ENCODE peak calls at places on chromosome 21, in five cellular contexts. One of them, this sample, is unnamed.

GRCh38 chr21:34781508-34781907 is 112.7 kb downstream of the CLIC6 start:
- DNase-seq in NCI-H1105: no peak
- DNase-seq in HTR-8/SVneo: no peak
- DNase-seq in effector CD4-positive, alpha-beta T cell: no peak
- DNase-seq in CD4-positive, alpha-beta T cell: no peak
- DNase-seq in this sample: no peak

GRCh38 chr21:35933466-35933865 is 126.9 kb downstream of the SETD4 start:
- DNase-seq in NCI-H1105: no peak
- DNase-seq in HTR-8/SVneo: peak; percentile 64
- DNase-seq in effector CD4-positive, alpha-beta T cell: no peak
- DNase-seq in CD4-positive, alpha-beta T cell: no peak
- DNase-seq in this sample: no peak

GRCh38 chr21:43767980-43768867 is 7.9 kb downstream of the CSTB start:
- DNase-seq in NCI-H1105: no peak
- DNase-seq in HTR-8/SVneo: peak; percentile 48
- DNase-seq in effector CD4-positive, alpha-beta T cell: no peak
- DNase-seq in CD4-positive, alpha-beta T cell: no peak
- DNase-seq in this sample: no peak

GRCh38 chr21:41665766-41666595 is 100.9 kb downstream of the RIPK4 start:
- DNase-seq in NCI-H1105: no peak
- DNase-seq in HTR-8/SVneo: no peak
- DNase-seq in effector CD4-positive, alpha-beta T cell: no peak
- DNase-seq in CD4-positive, alpha-beta T cell: no peak
- DNase-seq in this sample: no peak

GRCh38 chr21:32717851-32718316 is 9.9 kb downstream of the SYNJ1 start:
- DNase-seq in NCI-H1105: no peak
- DNase-seq in HTR-8/SVneo: no peak
- DNase-seq in effector CD4-positive, alpha-beta T cell: no peak
- DNase-seq in CD4-positive, alpha-beta T cell: no peak
- DNase-seq in this sample: no peak

GRCh38 chr21:44497641-44498243 is 42.3 kb downstream of the KRTAP10-1 start:
- DNase-seq in NCI-H1105: peak; percentile 72
- DNase-seq in HTR-8/SVneo: no peak
- DNase-seq in effector CD4-positive, alpha-beta T cell: no peak
- DNase-seq in CD4-positive, alpha-beta T cell: no peak
- DNase-seq in this sample: peak; percentile 69

GRCh38 chr21:46096596-46096981 is 1.3 kb upstream of the COL6A2 start:
- DNase-seq in NCI-H1105: no peak
- DNase-seq in HTR-8/SVneo: no peak
- DNase-seq in effector CD4-positive, alpha-beta T cell: no peak
- DNase-seq in CD4-positive, alpha-beta T cell: no peak
- DNase-seq in this sample: no peak

GRCh38 chr21:25387665-25388064 is 219.6 kb downstream of the MRPL39 start:
- DNase-seq in NCI-H1105: no peak
- DNase-seq in HTR-8/SVneo: no peak
- DNase-seq in effector CD4-positive, alpha-beta T cell: no peak
- DNase-seq in CD4-positive, alpha-beta T cell: no peak
- DNase-seq in this sample: no peak

GRCh38 chr21:45050786-45051489 is 23.4 kb upstream of the ADARB1 start:
- DNase-seq in NCI-H1105: no peak
- DNase-seq in HTR-8/SVneo: peak; percentile 78
- DNase-seq in effector CD4-positive, alpha-beta T cell: no peak
- DNase-seq in CD4-positive, alpha-beta T cell: no peak
- DNase-seq in this sample: no peak

GRCh38 chr21:46515109-46515508 is 56.4 kb downstream of the DIP2A start:
- DNase-seq in NCI-H1105: no peak
- DNase-seq in HTR-8/SVneo: no peak
- DNase-seq in effector CD4-positive, alpha-beta T cell: no peak
- DNase-seq in CD4-positive, alpha-beta T cell: no peak
- DNase-seq in this sample: no peak

GRCh38 chr21:31130821-31131220 is 92.5 kb upstream of the KRTAP19-8 start:
- DNase-seq in NCI-H1105: no peak
- DNase-seq in HTR-8/SVneo: no peak
- DNase-seq in effector CD4-positive, alpha-beta T cell: no peak
- DNase-seq in CD4-positive, alpha-beta T cell: no peak
- DNase-seq in this sample: no peak

GRCh38 chr21:26790289-26790688 is 54.9 kb downstream of the ADAMTS1 start:
- DNase-seq in NCI-H1105: no peak
- DNase-seq in HTR-8/SVneo: no peak
- DNase-seq in effector CD4-positive, alpha-beta T cell: no peak
- DNase-seq in CD4-positive, alpha-beta T cell: no peak
- DNase-seq in this sample: no peak

GRCh38 chr21:46559291-46559983 is 45.4 kb downstream of the S100B start:
- DNase-seq in NCI-H1105: no peak
- DNase-seq in HTR-8/SVneo: no peak
- DNase-seq in effector CD4-positive, alpha-beta T cell: peak; percentile 37
- DNase-seq in CD4-positive, alpha-beta T cell: peak; percentile 67
- DNase-seq in this sample: no peak

GRCh38 chr21:16911166-16911607 is 601.7 kb upstream of the CXADR start:
- DNase-seq in NCI-H1105: no peak
- DNase-seq in HTR-8/SVneo: no peak
- DNase-seq in effector CD4-positive, alpha-beta T cell: no peak
- DNase-seq in CD4-positive, alpha-beta T cell: no peak
- DNase-seq in this sample: no peak

GRCh38 chr21:23694396-23694795 is 1912.9 kb downstream of the MRPL39 start:
- DNase-seq in NCI-H1105: no peak
- DNase-seq in HTR-8/SVneo: no peak
- DNase-seq in effector CD4-positive, alpha-beta T cell: no peak
- DNase-seq in CD4-positive, alpha-beta T cell: no peak
- DNase-seq in this sample: no peak

GRCh38 chr21:24420694-24421093 is 1186.6 kb downstream of the MRPL39 start:
- DNase-seq in NCI-H1105: no peak
- DNase-seq in HTR-8/SVneo: no peak
- DNase-seq in effector CD4-positive, alpha-beta T cell: no peak
- DNase-seq in CD4-positive, alpha-beta T cell: no peak
- DNase-seq in this sample: no peak

GRCh38 chr21:37338671-37339526 is 27.7 kb upstream of the DYRK1A start:
- DNase-seq in NCI-H1105: no peak
- DNase-seq in HTR-8/SVneo: peak; percentile 85
- DNase-seq in effector CD4-positive, alpha-beta T cell: no peak
- DNase-seq in CD4-positive, alpha-beta T cell: no peak
- DNase-seq in this sample: no peak

GRCh38 chr21:25589905-25590304 is 17.4 kb downstream of the MRPL39 start:
- DNase-seq in NCI-H1105: no peak
- DNase-seq in HTR-8/SVneo: no peak
- DNase-seq in effector CD4-positive, alpha-beta T cell: no peak
- DNase-seq in CD4-positive, alpha-beta T cell: no peak
- DNase-seq in this sample: no peak

GRCh38 chr21:17813353-17813752 is 5.8 kb downstream of the C21orf91 start:
- DNase-seq in NCI-H1105: no peak
- DNase-seq in HTR-8/SVneo: no peak
- DNase-seq in effector CD4-positive, alpha-beta T cell: no peak
- DNase-seq in CD4-positive, alpha-beta T cell: no peak
- DNase-seq in this sample: no peak

GRCh38 chr21:35578350-35578782 is 482.0 kb downstream of the SETD4 start:
- DNase-seq in NCI-H1105: no peak
- DNase-seq in HTR-8/SVneo: peak; percentile 30
- DNase-seq in effector CD4-positive, alpha-beta T cell: no peak
- DNase-seq in CD4-positive, alpha-beta T cell: no peak
- DNase-seq in this sample: no peak

GRCh38 chr21:33670076-33670475 is 27.8 kb downstream of the ITSN1 start:
- DNase-seq in NCI-H1105: no peak
- DNase-seq in HTR-8/SVneo: no peak
- DNase-seq in effector CD4-positive, alpha-beta T cell: no peak
- DNase-seq in CD4-positive, alpha-beta T cell: no peak
- DNase-seq in this sample: no peak

GRCh38 chr21:36860736-36861594 is 105.5 kb downstream of the HLCS start:
- DNase-seq in NCI-H1105: no peak
- DNase-seq in HTR-8/SVneo: peak; percentile 69
- DNase-seq in effector CD4-positive, alpha-beta T cell: no peak
- DNase-seq in CD4-positive, alpha-beta T cell: no peak
- DNase-seq in this sample: no peak

GRCh38 chr21:39430016-39430415 is 15.6 kb downstream of the LCA5L start:
- DNase-seq in NCI-H1105: no peak
- DNase-seq in HTR-8/SVneo: no peak
- DNase-seq in effector CD4-positive, alpha-beta T cell: no peak
- DNase-seq in CD4-positive, alpha-beta T cell: no peak
- DNase-seq in this sample: no peak

GRCh38 chr21:19440792-19441494 is 1037.4 kb upstream of the TMPRSS15 start:
- DNase-seq in NCI-H1105: no peak
- DNase-seq in HTR-8/SVneo: no peak
- DNase-seq in effector CD4-positive, alpha-beta T cell: no peak
- DNase-seq in CD4-positive, alpha-beta T cell: no peak
- DNase-seq in this sample: peak; percentile 57

GRCh38 chr21:18937337-18937736 is 533.8 kb upstream of the TMPRSS15 start:
- DNase-seq in NCI-H1105: no peak
- DNase-seq in HTR-8/SVneo: no peak
- DNase-seq in effector CD4-positive, alpha-beta T cell: no peak
- DNase-seq in CD4-positive, alpha-beta T cell: no peak
- DNase-seq in this sample: no peak

GRCh38 chr21:41396452-41397107 is 29.5 kb upstream of the MX1 start:
- DNase-seq in NCI-H1105: no peak
- DNase-seq in HTR-8/SVneo: no peak
- DNase-seq in effector CD4-positive, alpha-beta T cell: no peak
- DNase-seq in CD4-positive, alpha-beta T cell: no peak
- DNase-seq in this sample: no peak

This sample was measured in NCI-H1092 treated with DMSO at 0.1 percent for 48 hours.